ENCODE peak calls at places on chromosomes 13 and 19, in eight cellular contexts. L, N, V, S, E, M, C and B are unnamed samples.

GRCh38 chr13:33111414-33112110 is 95.3 kb downstream of the KL start:
- DNase-seq in L (no peak), N (peak; percentile 57), V (peak; percentile 43), S (no peak), E (no peak), M (peak; percentile 69), C (peak; percentile 94), B (peak; percentile 49)

GRCh38 chr19:39679791-39680168 is 24.1 kb downstream of the LGALS16 start:
- DNase-seq in L (no peak), N (no peak), V (no peak), S (peak; percentile 38), E (no peak), M (no peak), C (no peak), B (no peak)

GRCh38 chr19:6740589-6741348 is 1.3 kb downstream of the TRIP10 start:
- DNase-seq in L (no peak), N (no peak), V (peak; percentile 77), S (no peak), E (peak; percentile 40), M (no peak), C (peak; percentile 23), B (peak; percentile 54)

GRCh38 chr13:79562557-79562956 is 81.6 kb downstream of the NDFIP2 start:
- DNase-seq in L (no peak), N (no peak), V (no peak), S (no peak), E (no peak), M (no peak), C (no peak), B (no peak)

GRCh38 chr13:46796129-46796514 is 839 bp downstream of the ESD start:
- DNase-seq in L (no peak), N (no peak), V (no peak), S (no peak), E (no peak), M (no peak), C (no peak), B (no peak)

GRCh38 chr13:80215368-80215767 is 125.6 kb downstream of the SPRY2 start:
- DNase-seq in L (no peak), N (peak; percentile 54), V (no peak), S (no peak), E (no peak), M (no peak), C (peak; percentile 68), B (no peak)

GRCh38 chr13:89628567-89628966 is 1718.9 kb upstream of the MIR17HG start:
- DNase-seq in L (no peak), N (no peak), V (no peak), S (no peak), E (peak; percentile 6), M (no peak), C (no peak), B (no peak)

GRCh38 chr13:90414691-90415596 is 932.5 kb upstream of the MIR17HG start:
- DNase-seq in L (no peak), N (peak; percentile 55), V (no peak), S (no peak), E (peak; percentile 56), M (no peak), C (peak; percentile 55), B (peak; percentile 68)

GRCh38 chr13:66483712-66484111 is 746.4 kb downstream of the PCDH9 start:
- DNase-seq in L (no peak), N (no peak), V (no peak), S (no peak), E (no peak), M (no peak), C (no peak), B (no peak)

GRCh38 chr13:114149774-114150740 is 17.6 kb upstream of the RASA3 start:
- DNase-seq in L (no peak), N (no peak), V (peak; percentile 39), S (no peak), E (no peak), M (no peak), C (no peak), B (no peak)

GRCh38 chr19:32651729-32652140 is 23.2 kb downstream of the ANKRD27 start:
- DNase-seq in L (no peak), N (no peak), V (peak; percentile 48), S (no peak), E (no peak), M (no peak), C (no peak), B (no peak)

GRCh38 chr13:40101708-40102359 is 446.4 kb downstream of the COG6 start:
- DNase-seq in L (no peak), N (no peak), V (no peak), S (peak; percentile 17), E (peak; percentile 77), M (no peak), C (no peak), B (no peak)

GRCh38 chr19:36460046-36460445 is 29.3 kb downstream of the ZNF566 start:
- DNase-seq in L (no peak), N (peak; percentile 11), V (no peak), S (no peak), E (no peak), M (peak; percentile 35), C (peak; percentile 29), B (peak; percentile 25)

GRCh38 chr19:13055213-13056051 is 47.2 kb downstream of the LYL1 start:
- DNase-seq in L (no peak), N (peak; percentile 96), V (peak; percentile 56), S (no peak), E (peak; percentile 77), M (peak; percentile 81), C (peak; percentile 97), B (peak; percentile 95)

GRCh38 chr13:67493835-67494234 is 263.7 kb upstream of the PCDH9 start:
- DNase-seq in L (no peak), N (no peak), V (no peak), S (no peak), E (no peak), M (no peak), C (no peak), B (no peak)

GRCh38 chr13:20137875-20138274 is 23.0 kb downstream of the GJA3 start:
- DNase-seq in L (no peak), N (no peak), V (no peak), S (no peak), E (no peak), M (no peak), C (no peak), B (no peak)

GRCh38 chr13:95317037-95317989 is 16.1 kb upstream of the ABCC4 start:
- DNase-seq in L (no peak), N (no peak), V (no peak), S (no peak), E (peak; percentile 86), M (no peak), C (no peak), B (no peak)